ENCODE peak calls at places on chromosomes 6 and 20, in ten cellular contexts. G, I, Y, H, S, R, E, U, B and V are unnamed samples.

GRCh38 chr20:46260936-46261454 is 47.3 kb downstream of the CDH22 start:
- DNase-seq in G (no peak), I (no peak), Y (no peak), H (no peak), S (no peak), R (no peak), E (no peak), U (no peak), B (no peak), V (no peak)

GRCh38 chr6:106574729-106575458 is 54.4 kb downstream of the RTN4IP1 start:
- DNase-seq in G (no peak), I (no peak), Y (peak), H (no peak), S (no peak), R (no peak), E (no peak), U (peak), B (peak), V (no peak)

GRCh38 chr6:78436335-78436734 is 431.0 kb upstream of the IRAK1BP1 start:
- DNase-seq in G (no peak), I (no peak), Y (peak), H (no peak), S (no peak), R (no peak), E (no peak), U (peak), B (peak), V (no peak)

GRCh38 chr20:23272176-23273029 is 78.2 kb upstream of the NXT1 start:
- DNase-seq in G (no peak), I (no peak), Y (no peak), H (no peak), S (no peak), R (no peak), E (no peak), U (no peak), B (no peak), V (no peak)

GRCh38 chr20:50919567-50919966 is 11.7 kb downstream of the ADNP start:
- DNase-seq in G (no peak), I (no peak), Y (peak), H (peak), S (peak), R (no peak), E (no peak), U (peak), B (peak), V (no peak)

GRCh38 chr6:169960891-169961611 is 209.6 kb downstream of the ERMARD start:
- DNase-seq in G (peak), I (no peak), Y (no peak), H (no peak), S (no peak), R (peak), E (no peak), U (no peak), B (no peak), V (no peak)

GRCh38 chr6:36204068-36204753 is 7.7 kb downstream of the BRPF3 start:
- DNase-seq in G (no peak), I (no peak), Y (no peak), H (no peak), S (peak), R (no peak), E (no peak), U (no peak), B (no peak), V (no peak)

GRCh38 chr6:64254558-64254957 is 619.0 kb downstream of the PHF3 start:
- DNase-seq in G (no peak), I (no peak), Y (no peak), H (no peak), S (no peak), R (no peak), E (no peak), U (no peak), B (no peak), V (no peak)

GRCh38 chr20:38657390-38657789 is 55.8 kb downstream of the ARHGAP40 start:
- DNase-seq in G (no peak), I (no peak), Y (no peak), H (no peak), S (no peak), R (no peak), E (no peak), U (no peak), B (no peak), V (no peak)

GRCh38 chr6:137678451-137678850 is 184.3 kb upstream of the OLIG3 start:
- DNase-seq in G (no peak), I (no peak), Y (no peak), H (no peak), S (no peak), R (no peak), E (no peak), U (no peak), B (no peak), V (no peak)

GRCh38 chr6:113856011-113856551 is 1.1 kb upstream of the MARCKS start:
- DNase-seq in G (no peak), I (peak), Y (peak), H (peak), S (peak), R (no peak), E (peak), U (peak), B (peak), V (peak)

GRCh38 chr6:145904878-145905277 is 59.3 kb downstream of the SHPRH start:
- DNase-seq in G (no peak), I (no peak), Y (no peak), H (no peak), S (no peak), R (no peak), E (no peak), U (no peak), B (no peak), V (no peak)

GRCh38 chr6:15166121-15166520 is 79.7 kb upstream of the JARID2 start:
- DNase-seq in G (no peak), I (no peak), Y (no peak), H (no peak), S (no peak), R (no peak), E (no peak), U (no peak), B (no peak), V (no peak)

GRCh38 chr6:82589509-82590206 is 226.0 kb downstream of the TPBG start:
- DNase-seq in G (no peak), I (no peak), Y (peak), H (no peak), S (peak), R (no peak), E (no peak), U (peak), B (peak), V (peak)

GRCh38 chr6:169577974-169578373 is 123.9 kb downstream of the WDR27 start:
- DNase-seq in G (no peak), I (no peak), Y (peak), H (no peak), S (peak), R (no peak), E (no peak), U (no peak), B (no peak), V (no peak)

GRCh38 chr6:32517654-32518445 is 12.2 kb downstream of the HLA-DRB5 start:
- DNase-seq in G (no peak), I (no peak), Y (no peak), H (no peak), S (no peak), R (no peak), E (no peak), U (no peak), B (no peak), V (no peak)

GRCh38 chr6:106163966-106164877 is 78.1 kb downstream of the PRDM1 start:
- DNase-seq in G (no peak), I (no peak), Y (peak), H (peak), S (no peak), R (peak), E (no peak), U (peak), B (peak), V (no peak)

GRCh38 chr6:5365430-5366195 is 104.3 kb downstream of the FARS2 start:
- DNase-seq in G (no peak), I (no peak), Y (no peak), H (no peak), S (peak), R (no peak), E (no peak), U (no peak), B (no peak), V (no peak)

GRCh38 chr20:1997483-1998192 is 3.8 kb upstream of the PDYN start:
- DNase-seq in G (no peak), I (no peak), Y (no peak), H (no peak), S (no peak), R (no peak), E (no peak), U (no peak), B (no peak), V (no peak)

GRCh38 chr6:91646649-91647048 is 1059.8 kb upstream of the MAP3K7 start:
- DNase-seq in G (no peak), I (no peak), Y (no peak), H (no peak), S (no peak), R (no peak), E (no peak), U (no peak), B (no peak), V (no peak)

GRCh38 chr6:1144842-1145755 is 166.8 kb upstream of the FOXQ1 start:
- DNase-seq in G (no peak), I (peak), Y (peak), H (no peak), S (no peak), R (no peak), E (no peak), U (peak), B (peak), V (no peak)

GRCh38 chr6:42911171-42912021 is 4.5 kb upstream of the PTCRA start:
- DNase-seq in G (no peak), I (peak), Y (no peak), H (no peak), S (peak), R (no peak), E (peak), U (no peak), B (no peak), V (peak)

GRCh38 chr6:27605401-27606342 is 132.8 kb upstream of the ZNF184 start:
- DNase-seq in G (no peak), I (peak), Y (peak), H (no peak), S (no peak), R (no peak), E (peak), U (peak), B (peak), V (no peak)

GRCh38 chr6:144582939-144583613 is 297.9 kb downstream of the UTRN start:
- DNase-seq in G (peak), I (peak), Y (peak), H (no peak), S (peak), R (peak), E (no peak), U (peak), B (peak), V (peak)

GRCh38 chr20:18712116-18712515 is 101.5 kb upstream of the SCP2D1 start:
- DNase-seq in G (no peak), I (no peak), Y (peak), H (no peak), S (no peak), R (no peak), E (no peak), U (peak), B (no peak), V (no peak)

GRCh38 chr6:144749263-144749662 is 464.1 kb downstream of the UTRN start:
- DNase-seq in G (no peak), I (no peak), Y (no peak), H (no peak), S (no peak), R (no peak), E (no peak), U (no peak), B (no peak), V (no peak)

GRCh38 chr20:58710481-58711265 is 18.1 kb downstream of the NPEPL1 start:
- DNase-seq in G (peak), I (no peak), Y (no peak), H (peak), S (no peak), R (no peak), E (no peak), U (no peak), B (no peak), V (peak)

GRCh38 chr6:17656092-17656491 is 50.6 kb downstream of the NUP153 start:
- DNase-seq in G (no peak), I (no peak), Y (peak), H (no peak), S (no peak), R (no peak), E (no peak), U (no peak), B (no peak), V (no peak)

GRCh38 chr6:133368664-133369063 is 127.5 kb downstream of the EYA4 start:
- DNase-seq in G (no peak), I (no peak), Y (no peak), H (no peak), S (no peak), R (no peak), E (no peak), U (peak), B (no peak), V (no peak)

GRCh38 chr20:43364001-43364400 is 93.7 kb upstream of the SRSF6 start:
- DNase-seq in G (no peak), I (no peak), Y (no peak), H (no peak), S (no peak), R (no peak), E (no peak), U (no peak), B (no peak), V (no peak)

DNA sequence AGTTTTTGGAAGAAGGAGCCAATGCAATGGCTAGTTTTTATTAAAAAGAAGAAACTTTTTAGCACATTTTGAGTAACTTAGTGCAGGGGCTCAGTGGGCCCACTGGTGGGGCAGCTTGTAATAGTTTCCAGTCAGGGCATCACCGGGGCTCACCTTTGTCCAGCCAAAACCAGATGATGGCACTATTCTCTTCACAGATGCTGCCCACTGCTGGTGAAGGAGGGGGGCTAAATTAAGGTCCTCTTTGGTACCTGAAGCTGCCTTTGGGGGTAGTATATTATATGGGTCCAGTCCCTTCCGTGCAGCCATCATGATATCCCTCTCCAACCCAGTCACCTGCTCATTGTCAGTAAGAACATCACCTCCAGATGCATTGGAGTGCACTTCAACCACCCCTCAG is 182.9 kb downstream of the PDE7B start:
- DNase-seq in G (no peak), I (no peak), Y (no peak), H (no peak), S (no peak), R (no peak), E (no peak), U (no peak), B (no peak), V (no peak)
- TF ChIP-seq CTCF in G (no peak), I (no peak), Y (no peak), H (no peak), S (no peak), R (no peak), E (no peak), U (no peak), B (no peak), V (no peak)

GRCh38 chr20:41530923-41531322 is 87.3 kb downstream of the CHD6 start:
- DNase-seq in G (no peak), I (no peak), Y (no peak), H (no peak), S (no peak), R (no peak), E (no peak), U (no peak), B (no peak), V (no peak)
- TF ChIP-seq CTCF in G (no peak), I (no peak), Y (no peak), H (no peak), S (no peak), R (no peak), E (no peak), U (no peak), B (no peak), V (no peak)

DNA sequence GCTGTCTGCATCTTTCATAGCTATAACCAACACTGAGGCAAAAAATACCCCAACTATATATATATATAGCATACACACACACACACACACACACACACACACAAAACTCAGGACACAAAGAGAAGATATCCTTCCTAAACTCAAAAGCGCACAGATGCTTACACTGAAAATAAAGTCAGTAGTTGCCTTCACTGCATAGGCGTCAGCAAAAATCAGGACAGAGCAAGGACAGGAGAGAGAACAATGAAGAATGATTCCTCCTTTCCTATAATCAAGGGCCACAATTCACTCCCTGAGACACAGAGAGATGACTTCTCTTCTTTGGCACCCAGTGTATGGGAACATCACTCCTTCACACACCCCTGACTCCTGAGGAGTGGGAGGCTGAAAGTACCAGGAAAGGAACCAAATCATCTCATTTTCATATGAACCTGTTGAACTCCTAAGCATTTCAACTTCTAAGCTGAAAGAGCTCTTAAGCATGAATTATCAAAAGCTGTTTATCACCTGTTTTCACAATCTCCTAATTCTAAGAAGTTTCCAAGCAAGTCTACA is 141.4 kb downstream of the HIVEP2 start:
- DNase-seq in G (no peak), I (no peak), Y (no peak), H (no peak), S (no peak), R (no peak), E (no peak), U (no peak), B (no peak), V (no peak)
- TF ChIP-seq CTCF in G (no peak), I (no peak), Y (no peak), H (no peak), S (no peak), R (no peak), E (no peak), U (no peak), B (no peak), V (no peak)

GRCh38 chr6:66689608-66690007 is 982.6 kb upstream of the EYS start:
- DNase-seq in G (no peak), I (no peak), Y (no peak), H (no peak), S (no peak), R (no peak), E (no peak), U (no peak), B (no peak), V (no peak)

DNA sequence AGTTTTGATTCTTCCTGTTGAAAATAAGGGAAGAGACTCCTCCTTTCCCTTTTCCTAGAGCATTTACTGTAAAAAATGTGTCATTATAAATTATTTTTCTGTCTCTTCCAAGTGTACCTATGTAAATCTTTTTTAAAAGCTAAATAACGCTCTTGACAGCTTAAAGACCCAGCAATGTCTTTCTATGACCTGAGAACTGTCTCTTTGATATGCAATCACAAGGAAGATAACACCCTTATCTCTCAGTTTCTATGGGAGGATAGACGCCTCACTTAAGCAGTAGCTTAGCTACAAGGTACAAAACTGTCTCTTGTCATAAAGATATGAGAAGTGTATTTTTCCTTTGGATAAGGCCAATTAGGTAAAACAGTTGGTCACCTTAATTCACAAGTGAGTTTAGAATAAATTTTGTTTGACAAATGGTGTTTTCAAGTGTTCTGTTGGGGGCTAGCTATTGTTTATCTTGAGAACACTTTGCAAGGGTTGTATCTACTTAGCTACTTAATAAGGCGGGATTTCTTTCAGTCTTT is 980.6 kb upstream of the EYS start:
- DNase-seq in G (no peak), I (no peak), Y (no peak), H (no peak), S (no peak), R (no peak), E (no peak), U (no peak), B (no peak), V (no peak)
- TF ChIP-seq CTCF in G (no peak), I (no peak), Y (no peak), H (no peak), S (no peak), R (no peak), E (no peak), U (no peak), B (no peak), V (no peak)

DNA sequence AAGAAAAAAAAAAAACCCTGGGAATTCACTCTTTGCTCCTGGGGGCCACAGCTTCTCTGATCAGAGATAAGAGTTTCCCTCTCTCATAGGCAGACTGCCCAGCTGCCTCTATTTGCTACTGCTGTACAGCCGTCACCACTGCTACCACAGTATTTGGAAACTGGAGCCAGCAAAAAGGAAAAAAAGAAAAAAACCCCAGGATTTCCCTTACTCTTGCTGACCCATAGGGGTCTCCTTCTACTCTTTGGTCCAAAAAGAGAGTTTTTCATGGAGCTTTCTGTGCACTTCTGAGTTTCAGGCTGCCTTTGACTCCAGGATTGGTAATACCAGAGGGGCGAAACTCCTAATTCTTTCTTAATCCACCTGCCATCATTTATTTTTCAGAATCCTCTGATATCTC is 89.7 kb downstream of the MDGA1 start:
- DNase-seq in G (no peak), I (no peak), Y (peak), H (no peak), S (no peak), R (no peak), E (no peak), U (peak), B (peak), V (no peak)
- TF ChIP-seq CTCF in G (no peak), I (peak), Y (peak), H (no peak), S (no peak), R (peak), E (peak), U (peak), B (peak), V (peak)

GRCh38 chr20:19975436-19975799 is 41.7 kb upstream of the NAA20 start:
- DNase-seq in G (peak), I (no peak), Y (peak), H (no peak), S (peak), R (no peak), E (no peak), U (peak), B (no peak), V (no peak)
- TF ChIP-seq CTCF in G (no peak), I (no peak), Y (no peak), H (no peak), S (no peak), R (no peak), E (no peak), U (no peak), B (no peak), V (no peak)

GRCh38 chr6:20025681-20026080 is 186.6 kb downstream of the MBOAT1 start:
- DNase-seq in G (no peak), I (no peak), Y (no peak), H (no peak), S (no peak), R (no peak), E (no peak), U (no peak), B (no peak), V (no peak)
- TF ChIP-seq CTCF in G (no peak), I (no peak), Y (no peak), H (no peak), S (no peak), R (no peak), E (no peak), U (no peak), B (no peak), V (no peak)